ENCODE peak calls at places on chromosomes 11 and 22, in five cellular contexts. H is neural progenitor cell, P is PC-3, S is GM23248, I is GM23338. R is an unnamed sample.

GRCh38 chr11:6531267-6531752 is 34.2 kb downstream of the DNHD1 start:
- DNase-seq in S (peak), I (peak), H (peak), P (peak), R (peak)

GRCh38 chr11:8826145-8826786 is 84.7 kb upstream of the AKIP1 start:
- DNase-seq in I (peak), S (peak), H (peak), P (peak), R (peak)

GRCh38 chr11:64971421-64972233 is at the start of gene MAJIN:
- DNase-seq in H (peak), S (peak), P (peak), I (peak), R (peak)

GRCh38 chr22:39703890-39704658 is 133.5 kb downstream of the CACNA1I start:
- DNase-seq in S (peak), H (peak), I (no peak), P (no peak), R (no peak)

GRCh38 chr22:49617866-49618688 is 209.6 kb downstream of the BRD1 start:
- DNase-seq in H (no peak), P (no peak), S (no peak), I (no peak), R (no peak)

GRCh38 chr11:1473786-1474185 is 12.8 kb downstream of the MOB2 start:
- DNase-seq in S (no peak), H (no peak), I (no peak), P (no peak), R (no peak)

GRCh38 chr11:73194034-73194507 is 24.0 kb upstream of the P2RY2 start:
- DNase-seq in P (no peak), S (no peak), I (no peak), H (no peak), R (no peak)

GRCh38 chr22:48442663-48443062 is 1385.0 kb downstream of the BRD1 start:
- DNase-seq in P (no peak), H (no peak), S (no peak), I (no peak), R (no peak)

GRCh38 chr11:93198221-93198650 is 445 bp upstream of the SLC36A4 start:
- DNase-seq in H (no peak), P (peak), I (no peak), S (peak), R (no peak)

GRCh38 chr11:71114124-71114851 is 138.1 kb downstream of the SHANK2 start:
- DNase-seq in I (no peak), P (no peak), H (no peak), S (no peak), R (no peak)

GRCh38 chr11:80350541-80350940 is 909.7 kb upstream of the TENM4 start:
- DNase-seq in I (no peak), S (no peak), H (no peak), P (peak), R (peak)

GRCh38 chr11:36229091-36229490 is 60.1 kb downstream of the COMMD9 start:
- DNase-seq in H (no peak), I (no peak), P (no peak), S (no peak), R (no peak)

GRCh38 chr11:61516675-61517516 is 8.3 kb downstream of the LRRC10B start:
- DNase-seq in I (peak), S (peak), P (peak), H (peak), R (peak)

GRCh38 chr11:65414776-65415498 is 7.7 kb upstream of the NEAT1 start:
- DNase-seq in P (no peak), S (peak), H (no peak), I (no peak), R (no peak)

GRCh38 chr11:120184371-120184945 is 26.4 kb upstream of the OAF start:
- DNase-seq in I (no peak), H (no peak), S (peak), P (no peak), R (no peak)

GRCh38 chr11:125950696-125951645 is 5.1 kb downstream of the VSIG10L2 start:
- DNase-seq in H (no peak), I (no peak), P (no peak), S (peak), R (no peak)

GRCh38 chr11:69463181-69463891 is 18.1 kb upstream of the LINC01488 start:
- DNase-seq in H (peak), P (no peak), I (peak), S (peak), R (peak)

GRCh38 chr22:27283714-27284113 is 517.8 kb downstream of the MN1 start:
- DNase-seq in P (no peak), S (no peak), H (no peak), I (no peak), R (no peak)

GRCh38 chr11:14905104-14906033 is 13.3 kb upstream of the CYP2R1 start:
- DNase-seq in I (peak), H (peak), S (peak), P (no peak), R (peak)

GRCh38 chr11:35794850-35795249 is 132.3 kb downstream of the TRIM44 start:
- DNase-seq in S (peak), P (peak), I (no peak), H (no peak), R (no peak)

GRCh38 chr22:50182176-50183081 is 3.3 kb upstream of the TRABD start:
- DNase-seq in S (no peak), I (no peak), H (no peak), P (no peak), R (no peak)

GRCh38 chr11:9208726-9209501 is 56.2 kb downstream of the DENND5A start:
- DNase-seq in P (peak), H (peak), I (no peak), S (no peak), R (no peak)

GRCh38 chr11:77200869-77201268 is 72.8 kb downstream of the MYO7A start:
- DNase-seq in P (no peak), S (no peak), I (no peak), H (no peak), R (no peak)

GRCh38 chr22:50338042-50338573 is 5.0 kb upstream of the PPP6R2 start:
- DNase-seq in I (no peak), P (no peak), H (no peak), S (no peak), R (no peak)

GRCh38 chr11:103202048-103202651 is 92.9 kb downstream of the DYNC2H1 start:
- DNase-seq in I (peak), P (peak), H (peak), S (peak), R (peak)

GRCh38 chr22:42442746-42443145 is 10.5 kb upstream of the NFAM1 start:
- DNase-seq in H (no peak), P (no peak), I (no peak), S (no peak), R (no peak)

GRCh38 chr11:501683-502287 is 5.3 kb downstream of the RNH1 start:
- DNase-seq in I (no peak), H (no peak), S (no peak), P (no peak), R (no peak)

GRCh38 chr22:45226681-45227186 is 14.0 kb downstream of the KIAA0930 start:
- DNase-seq in S (peak), I (no peak), H (no peak), P (peak), R (no peak)

DNA sequence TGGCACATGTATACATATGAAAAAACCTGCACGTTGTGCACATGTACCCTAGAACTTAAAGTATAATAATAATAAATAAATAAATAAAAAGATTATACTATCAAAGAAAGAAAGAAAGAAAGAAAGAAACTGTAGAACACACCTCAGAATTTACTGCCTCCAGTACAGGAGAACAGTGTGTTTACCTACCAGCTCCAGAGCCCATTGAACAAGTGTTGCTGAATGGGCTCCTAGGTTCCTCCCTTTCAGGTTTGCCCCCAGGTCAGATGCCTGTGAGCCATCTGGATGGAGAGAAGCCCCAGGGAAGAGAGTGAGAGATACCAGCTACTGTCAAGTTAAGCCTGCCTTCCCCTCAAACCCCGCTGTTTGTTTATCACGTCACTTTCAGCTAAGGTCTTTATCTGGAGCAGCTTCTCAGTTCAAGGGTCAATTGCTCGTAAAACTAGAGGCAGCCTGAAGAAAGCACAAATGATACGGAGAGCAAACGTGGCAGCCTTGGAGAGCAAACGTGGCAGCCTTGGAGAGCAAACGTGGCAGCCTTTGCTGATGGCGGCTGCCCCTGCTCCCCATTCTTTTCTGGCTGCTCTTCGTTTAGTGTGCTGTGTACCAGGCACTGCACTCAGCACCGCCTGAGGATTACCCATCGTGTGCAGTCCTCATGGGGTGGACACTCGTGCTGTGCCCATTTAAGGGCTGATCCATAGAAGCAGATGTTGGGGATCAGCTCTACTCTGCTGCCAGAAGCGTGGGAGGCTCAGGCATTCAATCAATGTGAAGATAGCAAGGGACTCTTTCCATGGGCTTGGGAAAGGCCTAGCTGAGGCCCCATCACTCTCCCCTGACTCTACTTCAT is 111.8 kb downstream of the ADAMTS15 start:
- DNase-seq in P (no peak), S (no peak), I (no peak), H (no peak), R (peak)
- TF ChIP-seq EZH2phosphoT487 in P (no peak), S (no peak), I (no peak), H (no peak), R (peak)

GRCh38 chr11:133953999-133954398 is 2.8 kb downstream of the IGSF9B start:
- DNase-seq in P (no peak), H (no peak), S (no peak), I (no peak), R (no peak)

GRCh38 chr11:133955091-133955846 is 1.5 kb downstream of the IGSF9B start:
- DNase-seq in P (no peak), I (peak), H (peak), S (peak), R (no peak)

GRCh38 chr11:133956650-133957633 is at the start of gene IGSF9B:
- DNase-seq in H (peak), S (peak), I (peak), P (peak), R (peak)

GRCh38 chr11:133957926-133958325 is 1.2 kb upstream of the IGSF9B start:
- DNase-seq in I (peak), H (no peak), S (no peak), P (no peak), R (no peak)

GRCh38 chr11:133955945-133956421 is 785 bp downstream of the IGSF9B start:
- DNase-seq in I (peak), H (peak), P (no peak), S (no peak), R (no peak)
- TF ChIP-seq EZH2 in I (no peak), H (peak), P (no peak), S (no peak), R (peak)

DNA sequence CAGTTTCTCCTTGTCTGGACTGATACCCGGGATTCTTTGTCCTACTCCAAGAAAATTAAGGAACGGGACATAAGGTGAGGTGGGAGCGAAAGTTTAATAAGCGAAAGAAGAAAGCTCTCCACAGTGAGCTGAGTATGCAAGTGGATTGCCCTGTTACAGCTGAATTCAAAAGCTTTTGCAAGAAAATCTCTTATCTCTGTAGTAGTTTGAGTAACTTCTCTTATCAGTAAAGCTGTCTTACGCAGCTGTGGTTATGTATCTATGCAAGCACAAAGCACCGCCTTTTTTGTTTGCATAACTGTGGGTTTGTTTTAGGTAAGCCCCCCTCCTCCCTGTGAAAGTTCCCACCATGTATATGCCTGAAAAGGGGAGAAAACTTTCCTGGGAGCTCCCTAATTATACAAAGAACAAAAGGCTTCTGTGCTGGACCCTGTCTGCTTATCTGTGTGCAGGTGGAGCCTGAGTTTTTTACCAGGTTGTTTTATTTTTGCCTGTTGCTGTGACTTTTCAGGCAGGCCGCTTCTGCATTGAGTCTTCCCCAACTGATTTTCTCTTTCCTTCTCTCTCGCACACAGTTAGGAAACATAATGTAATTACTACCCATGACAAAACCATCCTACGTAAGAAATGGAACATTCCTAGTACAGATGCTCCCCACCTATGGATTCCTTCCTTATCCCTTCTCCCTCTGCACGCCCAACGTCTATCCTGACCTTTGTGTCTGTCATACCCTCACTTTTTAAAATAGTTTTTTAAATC is 826 bp upstream of the PLAAT5 start:
- DNase-seq in S (no peak), I (peak), H (peak), P (no peak), R (peak)
- H3K4me3 ChIP-seq in S (peak), I (peak), H (peak), P (no peak), R (peak)

DNA sequence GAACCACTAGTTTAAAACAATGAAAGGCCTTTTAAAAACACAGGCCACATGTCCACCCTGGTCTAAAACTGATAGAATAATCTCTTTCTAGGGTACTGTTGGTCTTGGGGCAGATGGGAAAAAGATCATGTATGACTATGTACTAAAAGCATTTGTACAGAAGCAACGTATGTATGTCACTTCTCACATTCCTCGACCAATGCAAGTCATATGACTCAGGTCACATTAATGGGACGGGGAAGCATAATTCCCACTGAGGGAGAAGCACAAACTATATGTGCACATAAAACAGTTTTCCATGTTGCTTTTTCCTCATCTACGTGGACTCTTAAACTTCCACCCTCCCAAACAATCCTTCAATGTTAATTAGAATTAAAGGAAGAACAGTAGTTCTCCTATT is 32.2 kb upstream of the GAB2 start:
- DNase-seq in H (no peak), P (no peak), S (peak), I (no peak), R (no peak)
- TF ChIP-seq EZH2phosphoT487 in H (no peak), P (no peak), S (no peak), I (no peak), R (no peak)

GRCh38 chr22:36771376-36772063 is 4.4 kb downstream of the IFT27 start:
- DNase-seq in S (no peak), P (no peak), I (no peak), H (peak), R (no peak)

GRCh38 chr22:36769541-36769940 is 6.4 kb downstream of the IFT27 start:
- DNase-seq in S (no peak), H (no peak), P (no peak), I (no peak), R (no peak)

GRCh38 chr22:36770946-36771340 is 5.0 kb downstream of the IFT27 start:
- DNase-seq in H (no peak), P (no peak), I (no peak), S (no peak), R (no peak)

GRCh38 chr22:36768616-36769015 is 7.3 kb downstream of the IFT27 start:
- DNase-seq in P (no peak), H (no peak), S (no peak), I (no peak), R (no peak)

GRCh38 chr22:36770116-36770945 is 5.6 kb downstream of the IFT27 start:
- DNase-seq in S (no peak), I (peak), P (no peak), H (peak), R (no peak)
- TF ChIP-seq EZH2 in S (no peak), I (no peak), P (no peak), H (no peak), R (no peak)

GRCh38 chr22:24066872-24067271 is 55.8 kb downstream of the CABIN1 start:
- DNase-seq in S (no peak), P (no peak), H (no peak), I (no peak), R (no peak)
- H3K4me3 ChIP-seq in S (no peak), P (no peak), H (no peak), I (no peak), R (no peak)